ENCODE peak calls at places on chromosome 10, in seven cellular contexts. I, Z, B, Y, T, E and O are unnamed samples.
A peak's percentile ranks its signal among the peaks of the same experiment; 100 is the strongest.

GRCh38 chr10:18504161-18504560 is 147.2 kb downstream of the NSUN6 start:
- DNase-seq in I (no peak), Z (no peak), B (no peak), Y (no peak), T (no peak), E (no peak), O (no peak)

GRCh38 chr10:45594276-45595157 is 78.1 kb downstream of the ZFAND4 start:
- DNase-seq in I (peak; percentile 95), Z (peak; percentile 98), B (peak; percentile 97), Y (peak; percentile 85), T (peak; percentile 98), E (peak; percentile 81), O (peak; percentile 61)

GRCh38 chr10:1084011-1084950 is 28.1 kb downstream of the WDR37 start:
- DNase-seq in I (no peak), Z (no peak), B (no peak), Y (no peak), T (no peak), E (peak; percentile 14), O (no peak)

GRCh38 chr10:16845248-16845647 is 28.0 kb upstream of the RSU1 start:
- DNase-seq in I (peak; percentile 3), Z (no peak), B (no peak), Y (no peak), T (no peak), E (no peak), O (no peak)

GRCh38 chr10:9051328-9051974 is 997.0 kb downstream of the GATA3 start:
- DNase-seq in I (no peak), Z (no peak), B (no peak), Y (no peak), T (no peak), E (peak; percentile 3), O (no peak)

GRCh38 chr10:63236113-63236935 is 103.2 kb downstream of the NRBF2 start:
- DNase-seq in I (peak; percentile 100), Z (peak; percentile 80), B (peak; percentile 93), Y (peak; percentile 91), T (peak; percentile 47), E (peak; percentile 93), O (peak; percentile 88)

GRCh38 chr10:43983405-43983804 is 334.7 kb upstream of the ZNF32 start:
- DNase-seq in I (no peak), Z (no peak), B (no peak), Y (no peak), T (no peak), E (no peak), O (no peak)

GRCh38 chr10:62116896-62117295 is 151.7 kb downstream of the RTKN2 start:
- DNase-seq in I (peak; percentile 98), Z (no peak), B (no peak), Y (no peak), T (no peak), E (no peak), O (no peak)

GRCh38 chr10:132430861-132431271 is 33.9 kb downstream of the PWWP2B start:
- DNase-seq in I (no peak), Z (no peak), B (no peak), Y (no peak), T (no peak), E (no peak), O (no peak)
- H3K4me2 ChIP-seq in I (no peak overlapping the region), Z (no peak overlapping the region), B (no peak overlapping the region), Y (no peak overlapping the region), T (no peak overlapping the region), E (no peak overlapping the region), O (no peak overlapping the region)

GRCh38 chr10:52939894-52940293 is 167.3 kb upstream of the MBL2 start:
- DNase-seq in I (no peak), Z (no peak), B (no peak), Y (no peak), T (no peak), E (no peak), O (no peak)

DNA sequence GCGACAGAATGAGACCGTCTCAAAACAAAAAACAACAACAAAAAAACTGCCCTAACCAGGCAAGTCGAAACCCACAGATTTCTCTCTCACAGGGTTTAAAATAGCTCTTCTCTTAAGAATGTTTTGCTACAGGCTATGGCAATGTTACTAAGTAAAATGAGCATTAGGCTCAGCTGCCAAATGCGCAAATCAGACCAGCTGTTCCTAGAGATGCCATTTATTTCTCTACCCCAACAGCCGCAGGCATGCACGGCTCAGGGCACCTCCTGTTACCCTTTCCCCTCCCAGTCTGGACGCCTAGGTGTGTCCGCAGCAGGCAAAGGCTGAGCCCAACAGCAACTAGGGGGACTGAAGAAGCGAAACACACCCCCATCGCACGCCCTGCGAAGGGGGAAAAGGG is 168.3 kb upstream of the MBL2 start:
- DNase-seq in I (no peak), Z (no peak), B (no peak), Y (no peak), T (no peak), E (no peak), O (no peak)
- H3K4me2 ChIP-seq in I (no peak overlapping the region), Z (no peak overlapping the region), B (no peak overlapping the region), Y (no peak overlapping the region), T (no peak overlapping the region), E (no peak overlapping the region), O (no peak overlapping the region)

GRCh38 chr10:122461367-122461728 is at the start of gene HTRA1:
- DNase-seq in I (peak; percentile 45), Z (peak; percentile 98), B (peak; percentile 86), Y (no peak), T (no peak), E (no peak), O (peak; percentile 63)
- H3K4me2 ChIP-seq in I (peak within 1 kb of the TSS; percentile 97), Z (peak within 1 kb of the TSS; percentile 83), B (peak within 1 kb of the TSS; percentile 91), Y (no peak within 1 kb of the TSS), T (no peak within 1 kb of the TSS), E (peak within 1 kb of the TSS; percentile 94), O (peak within 1 kb of the TSS; percentile 100)

GRCh38 chr10:99341860-99342517 is 12.8 kb downstream of the CNNM1 start:
- DNase-seq in I (no peak), Z (no peak), B (peak; percentile 88), Y (no peak), T (no peak), E (peak; percentile 49), O (no peak)
- H3K4me2 ChIP-seq in I (no peak overlapping the region), Z (peak overlapping the region; percentile 25), B (no peak overlapping the region), Y (no peak overlapping the region), T (no peak overlapping the region), E (no peak overlapping the region), O (no peak overlapping the region)

GRCh38 chr10:101552445-101552844 is 35.6 kb downstream of the POLL start:
- DNase-seq in I (no peak), Z (no peak), B (no peak), Y (no peak), T (no peak), E (no peak), O (no peak)

GRCh38 chr10:101545898-101546297 is 42.2 kb downstream of the POLL start:
- DNase-seq in I (no peak), Z (no peak), B (no peak), Y (no peak), T (no peak), E (no peak), O (no peak)

GRCh38 chr10:101550965-101551364 is 37.1 kb downstream of the POLL start:
- DNase-seq in I (no peak), Z (no peak), B (no peak), Y (no peak), T (no peak), E (no peak), O (no peak)
- H3K4me2 ChIP-seq in I (no peak overlapping the region), Z (no peak overlapping the region), B (no peak overlapping the region), Y (no peak overlapping the region), T (no peak overlapping the region), E (no peak overlapping the region), O (no peak overlapping the region)

GRCh38 chr10:97101166-97101940 is 84.4 kb downstream of the SLIT1 start:
- DNase-seq in I (no peak), Z (no peak), B (peak; percentile 8), Y (no peak), T (peak; percentile 14), E (no peak), O (no peak)

GRCh38 chr10:97099089-97099488 is 86.7 kb downstream of the SLIT1 start:
- DNase-seq in I (no peak), Z (no peak), B (no peak), Y (no peak), T (no peak), E (no peak), O (no peak)

GRCh38 chr10:97099868-97100267 is 85.9 kb downstream of the SLIT1 start:
- DNase-seq in I (no peak), Z (no peak), B (no peak), Y (no peak), T (no peak), E (no peak), O (no peak)

GRCh38 chr10:97102441-97102840 is 83.3 kb downstream of the SLIT1 start:
- DNase-seq in I (no peak), Z (no peak), B (no peak), Y (no peak), T (no peak), E (no peak), O (no peak)

DNA sequence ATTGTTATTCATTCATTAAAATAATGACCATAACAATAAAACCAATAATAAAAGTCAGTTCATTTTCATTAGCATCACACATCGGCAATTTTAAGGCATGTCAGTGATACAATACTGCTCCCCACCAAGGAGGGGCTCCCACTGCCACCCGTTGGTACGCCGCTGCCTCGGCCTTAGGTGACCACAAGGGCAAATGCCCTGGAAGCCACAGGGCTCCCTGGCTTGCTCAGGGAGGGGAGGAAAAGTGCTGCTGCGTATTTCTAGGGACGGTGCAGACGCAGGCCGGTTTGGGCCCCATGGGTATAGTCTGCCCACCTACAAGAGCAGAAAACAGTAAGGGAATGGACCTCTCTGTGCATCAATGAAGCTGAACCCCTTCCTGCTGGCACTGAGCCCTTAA is 85.1 kb downstream of the SLIT1 start:
- DNase-seq in I (no peak), Z (no peak), B (no peak), Y (no peak), T (no peak), E (no peak), O (no peak)
- H3K4me2 ChIP-seq in I (no peak overlapping the region), Z (no peak overlapping the region), B (no peak overlapping the region), Y (no peak overlapping the region), T (no peak overlapping the region), E (no peak overlapping the region), O (no peak overlapping the region)

DNA sequence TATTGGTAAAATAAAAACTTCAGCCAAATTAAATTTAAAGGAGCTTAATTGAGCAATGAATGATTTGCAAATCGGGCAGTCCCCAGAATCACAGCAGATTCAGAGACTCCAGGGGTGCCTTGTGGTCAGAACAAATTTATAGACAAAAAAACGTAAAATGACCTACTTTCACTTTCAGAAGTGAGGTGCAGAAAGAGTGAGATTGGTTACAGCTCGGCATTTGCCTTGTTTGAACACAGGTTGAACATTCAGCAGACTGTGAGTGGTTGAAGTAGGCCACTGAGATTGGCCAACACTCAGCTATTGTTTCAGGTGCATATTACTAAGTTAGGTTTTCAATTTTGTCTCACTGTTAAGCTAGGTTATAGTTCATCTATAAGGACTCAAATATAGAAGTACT is 153.4 kb downstream of the BICC1 start:
- DNase-seq in I (peak; percentile 46), Z (no peak), B (peak; percentile 45), Y (no peak), T (no peak), E (peak; percentile 41), O (no peak)
- H3K4me2 ChIP-seq in I (peak overlapping the region; percentile 63), Z (peak overlapping the region; percentile 83), B (peak overlapping the region; percentile 74), Y (peak overlapping the region; percentile 60), T (no peak overlapping the region), E (peak overlapping the region; percentile 56), O (peak overlapping the region; percentile 51)